ENCODE peak calls at places on chromosomes 11 and 22, in five cellular contexts. D, R, K, N and J are unnamed samples.
A peak's percentile ranks its signal among the peaks of the same experiment; 100 is the strongest.

GRCh38 chr11:119479685-119480275 is 56.8 kb upstream of the THY1 start:
- DNase-seq in D (no peak), R (no peak), K (peak; percentile 67), N (peak; percentile 5), J (no peak)

GRCh38 chr11:125941606-125942275 is 4.1 kb upstream of the VSIG10L2 start:
- DNase-seq in D (no peak), R (no peak), K (peak; percentile 48), N (no peak), J (peak; percentile 51)

GRCh38 chr22:24810043-24810749 is 4.2 kb downstream of the SGSM1 start:
- DNase-seq in D (no peak), R (no peak), K (peak; percentile 32), N (no peak), J (no peak)

GRCh38 chr22:32341122-32341740 is 16.4 kb upstream of the RFPL3 start:
- DNase-seq in D (no peak), R (no peak), K (no peak), N (no peak), J (no peak)

GRCh38 chr11:70420008-70420464 is 21.7 kb downstream of the CTTN start:
- DNase-seq in D (no peak), R (no peak), K (peak; percentile 91), N (no peak), J (no peak)

GRCh38 chr11:72000591-72000867 is 1.8 kb downstream of the IL18BP start:
- DNase-seq in D (no peak), R (no peak), K (no peak), N (no peak), J (no peak)

GRCh38 chr11:115085461-115086220 is 407.3 kb downstream of the NXPE2 start:
- DNase-seq in D (no peak), R (no peak), K (no peak), N (no peak), J (no peak)

GRCh38 chr11:128625316-128625715 is 38.0 kb upstream of the ETS1 start:
- DNase-seq in D (no peak), R (no peak), K (no peak), N (peak; percentile 53), J (no peak)

GRCh38 chr22:17272511-17272991 is 53.3 kb upstream of the ADA2 start:
- DNase-seq in D (no peak), R (no peak), K (no peak), N (no peak), J (no peak)

GRCh38 chr11:64624869-64625481 is 34.0 kb downstream of the SLC22A12 start:
- DNase-seq in D (no peak), R (no peak), K (no peak), N (no peak), J (no peak)

GRCh38 chr11:12674936-12675696 is 895 bp downstream of the TEAD1 start:
- DNase-seq in D (peak; percentile 23), R (no peak), K (peak; percentile 52), N (no peak), J (peak; percentile 27)

GRCh38 chr11:134472188-134472455 is 60.1 kb upstream of the B3GAT1 start:
- DNase-seq in D (no peak), R (no peak), K (no peak), N (no peak), J (no peak)

GRCh38 chr11:74154621-74155281 is 16.1 kb downstream of the C2CD3 start:
- DNase-seq in D (no peak), R (no peak), K (peak; percentile 62), N (no peak), J (no peak)

GRCh38 chr11:121321614-121322243 is 29.2 kb downstream of the SC5D start:
- DNase-seq in D (no peak), R (no peak), K (peak; percentile 20), N (no peak), J (no peak)

GRCh38 chr11:17430616-17431015 is 42.2 kb upstream of the KCNJ11 start:
- DNase-seq in D (no peak), R (no peak), K (no peak), N (no peak), J (no peak)

GRCh38 chr11:109853156-109853776 is 239.9 kb upstream of the ZC3H12C start:
- DNase-seq in D (no peak), R (peak; percentile 40), K (peak; percentile 90), N (no peak), J (no peak)

GRCh38 chr22:49969751-49970527 is 9.4 kb downstream of the PIM3 start:
- DNase-seq in D (no peak), R (no peak), K (no peak), N (no peak), J (no peak)

GRCh38 chr11:79054636-79055035 is 386.2 kb downstream of the TENM4 start:
- DNase-seq in D (no peak), R (no peak), K (peak; percentile 42), N (no peak), J (no peak)

GRCh38 chr11:105244157-105244820 is 104.7 kb upstream of the CARD18 start:
- DNase-seq in D (no peak), R (peak; percentile 89), K (peak; percentile 93), N (no peak), J (no peak)

GRCh38 chr11:90218606-90219005 is 4.2 kb downstream of the CHORDC1 start:
- DNase-seq in D (no peak), R (no peak), K (no peak), N (no peak), J (no peak)

GRCh38 chr11:108983621-108984020 is 318.8 kb downstream of the DDX10 start:
- DNase-seq in D (no peak), R (no peak), K (no peak), N (no peak), J (no peak)

GRCh38 chr11:73812234-73812633 is 24.6 kb downstream of the MRPL48 start:
- DNase-seq in D (no peak), R (no peak), K (no peak), N (no peak), J (no peak)

GRCh38 chr22:30285176-30285845 is 4.0 kb downstream of the CASTOR1 start:
- DNase-seq in D (no peak), R (no peak), K (no peak), N (no peak), J (no peak)

GRCh38 chr11:4607782-4608666 is at the start of gene TRIM68:
- DNase-seq in D (peak; percentile 92), R (peak; percentile 76), K (peak; percentile 98), N (peak; percentile 97), J (peak; percentile 92)

GRCh38 chr22:43616645-43617044 is 195.5 kb downstream of the EFCAB6 start:
- DNase-seq in D (no peak), R (no peak), K (no peak), N (no peak), J (no peak)

GRCh38 chr11:86174101-86175046 is 70.2 kb upstream of the EED start:
- DNase-seq in D (peak; percentile 27), R (peak; percentile 98), K (peak; percentile 98), N (peak; percentile 46), J (no peak)

GRCh38 chr22:48888466-48889208 is 939.0 kb downstream of the BRD1 start:
- DNase-seq in D (no peak), R (no peak), K (no peak), N (no peak), J (no peak)

GRCh38 chr22:48890693-48891554 is 936.7 kb downstream of the BRD1 start:
- DNase-seq in D (no peak), R (no peak), K (no peak), N (no peak), J (no peak)

GRCh38 chr22:48887394-48888332 is 940.0 kb downstream of the BRD1 start:
- DNase-seq in D (no peak), R (no peak), K (no peak), N (no peak), J (no peak)

GRCh38 chr22:48889887-48890692 is 937.6 kb downstream of the BRD1 start:
- DNase-seq in D (no peak), R (no peak), K (no peak), N (no peak), J (no peak)

DNA sequence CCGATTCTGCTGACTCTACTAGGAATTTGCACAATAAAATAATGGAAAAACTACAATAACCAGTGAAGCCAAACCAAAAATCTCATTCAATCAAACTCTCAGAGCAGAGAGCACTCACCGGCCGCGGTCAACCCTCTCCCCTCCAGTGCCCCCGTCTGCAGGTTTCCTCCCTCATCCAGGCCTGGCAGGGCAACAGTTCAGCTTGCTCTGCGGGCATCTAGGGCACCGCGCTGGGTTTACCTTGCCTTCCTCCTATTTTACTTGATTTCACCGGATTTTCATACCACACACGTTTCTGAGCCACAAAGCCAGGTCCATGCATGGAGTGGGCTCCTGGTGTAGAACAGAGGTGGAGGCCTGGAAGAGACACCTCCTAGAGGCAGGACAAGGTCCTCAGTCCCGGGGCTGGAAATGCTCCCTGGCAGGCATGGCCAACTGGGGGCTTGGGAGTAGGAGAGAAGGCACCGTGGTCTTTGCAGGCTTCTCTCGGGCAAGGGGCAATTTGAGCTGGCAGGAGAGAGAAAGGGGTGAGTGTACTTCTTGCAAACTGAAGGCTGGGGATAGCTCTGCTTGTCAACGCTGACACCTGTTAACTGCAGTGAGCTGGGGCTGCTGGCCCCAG is 938.4 kb downstream of the BRD1 start:
- DNase-seq in D (no peak), R (no peak), K (no peak), N (no peak), J (no peak)
- TF ChIP-seq CTCF in D (no peak), R (no peak), K (no peak), N (no peak), J (no peak)

GRCh38 chr22:35314161-35314942 is 14.7 kb downstream of the TOM1 start:
- DNase-seq in D (no peak), R (no peak), K (no peak), N (peak; percentile 27), J (no peak)

GRCh38 chr22:35310556-35311550 is 11.2 kb downstream of the TOM1 start:
- DNase-seq in D (no peak), R (no peak), K (no peak), N (peak; percentile 23), J (no peak)

GRCh38 chr22:35313311-35314121 is 13.8 kb downstream of the TOM1 start:
- DNase-seq in D (peak; percentile 9), R (peak; percentile 74), K (peak; percentile 76), N (peak; percentile 31), J (no peak)

GRCh38 chr22:35312198-35313059 is 12.7 kb downstream of the TOM1 start:
- DNase-seq in D (no peak), R (peak; percentile 61), K (no peak), N (peak; percentile 31), J (no peak)

GRCh38 chr22:35311551-35311999 is 11.9 kb downstream of the TOM1 start:
- DNase-seq in D (no peak), R (no peak), K (no peak), N (peak; percentile 28), J (no peak)
- TF ChIP-seq CTCF in D (no peak), R (no peak), K (no peak), N (no peak), J (no peak)

GRCh38 chr11:11620966-11621880 is 582 bp downstream of the GALNT18 start:
- DNase-seq in D (no peak), R (no peak), K (no peak), N (peak; percentile 51), J (peak; percentile 19)
- TF ChIP-seq CTCF in D (peak; percentile 25), R (no peak), K (no peak), N (no peak), J (peak; percentile 14)

DNA sequence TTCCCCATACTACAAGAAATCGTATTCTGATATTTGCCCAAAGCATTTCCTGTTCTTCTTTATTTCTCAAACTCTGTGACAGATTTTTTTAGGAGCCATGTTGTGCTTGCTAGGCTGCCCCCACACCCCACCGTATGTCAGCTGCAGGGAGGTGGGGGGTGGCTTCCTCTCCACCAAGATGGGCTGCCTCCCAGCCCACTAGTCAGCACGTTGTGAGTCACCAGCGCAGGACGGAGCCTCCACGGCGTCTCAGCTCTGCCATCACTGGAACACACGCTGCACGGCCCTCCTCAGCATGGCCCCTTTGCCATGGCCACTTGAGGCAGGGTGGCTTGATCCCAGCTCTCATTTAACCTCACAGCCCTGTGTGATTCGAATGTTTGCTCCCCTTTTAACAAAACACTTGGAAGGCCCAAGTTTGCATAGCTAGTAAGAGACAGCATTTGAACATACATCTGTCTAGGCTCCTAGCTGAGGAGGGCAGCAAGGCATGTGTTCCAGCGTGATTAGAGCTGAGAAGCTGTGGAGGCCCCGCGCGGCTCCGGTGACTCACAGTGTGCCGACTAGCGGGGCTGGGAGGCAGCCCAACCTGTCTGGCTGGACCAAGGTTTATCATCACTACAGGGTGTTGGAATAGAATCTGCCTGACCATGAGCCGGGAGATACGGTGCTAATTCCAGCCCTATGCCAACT is 180.7 kb upstream of the NCAM1 start:
- DNase-seq in D (no peak), R (no peak), K (peak; percentile 82), N (no peak), J (no peak)
- TF ChIP-seq CTCF in D (no peak), R (no peak), K (peak; percentile 33), N (no peak), J (no peak)